ENCODE peak calls at places on chromosomes 1 and 21, in ten cellular contexts. One of them, this sample, is unnamed.
A peak's percentile ranks its signal among the peaks of the same experiment; 100 is the strongest.

GRCh38 chr1:182641561-182641960 is 37.4 kb upstream of the RGS16 start:
- DNase-seq in heart right ventricle: no peak
- DNase-seq in body of pancreas: no peak
- DNase-seq in effector memory CD4-positive, alpha-beta T cell: no peak
- DNase-seq in thoracic aorta: no peak
- DNase-seq in A673: no peak
- DNase-seq in right lobe of liver: peak; percentile 45
- DNase-seq in Panc1: no peak
- DNase-seq in tibial artery: no peak
- DNase-seq in esophagus muscularis mucosa: no peak
- DNase-seq in this sample: no peak

GRCh38 chr1:40783001-40783905 is at the start of gene KCNQ4:
- DNase-seq in body of pancreas: peak; percentile 61
- DNase-seq in esophagus muscularis mucosa: no peak
- DNase-seq in A673: peak; percentile 62
- DNase-seq in effector memory CD4-positive, alpha-beta T cell: no peak
- DNase-seq in thoracic aorta: no peak
- DNase-seq in tibial artery: peak; percentile 62
- DNase-seq in Panc1: no peak
- DNase-seq in right lobe of liver: peak; percentile 49
- DNase-seq in heart right ventricle: peak; percentile 54
- DNase-seq in this sample: no peak

GRCh38 chr1:8396912-8397406 is 79.0 kb downstream of the SLC45A1 start:
- DNase-seq in tibial artery: peak; percentile 81
- DNase-seq in esophagus muscularis mucosa: no peak
- DNase-seq in body of pancreas: no peak
- DNase-seq in A673: peak; percentile 77
- DNase-seq in right lobe of liver: no peak
- DNase-seq in heart right ventricle: no peak
- DNase-seq in effector memory CD4-positive, alpha-beta T cell: no peak
- DNase-seq in thoracic aorta: peak; percentile 49
- DNase-seq in Panc1: peak; percentile 96
- DNase-seq in this sample: no peak

GRCh38 chr1:222974496-222974895 is 159.7 kb downstream of the DISP1 start:
- DNase-seq in tibial artery: no peak
- DNase-seq in thoracic aorta: no peak
- DNase-seq in heart right ventricle: no peak
- DNase-seq in A673: no peak
- DNase-seq in esophagus muscularis mucosa: no peak
- DNase-seq in Panc1: no peak
- DNase-seq in right lobe of liver: no peak
- DNase-seq in effector memory CD4-positive, alpha-beta T cell: no peak
- DNase-seq in body of pancreas: no peak
- DNase-seq in this sample: no peak

GRCh38 chr1:118985611-118986290 is 2.4 kb downstream of the TBX15 start:
- DNase-seq in Panc1: no peak
- DNase-seq in effector memory CD4-positive, alpha-beta T cell: no peak
- DNase-seq in right lobe of liver: no peak
- DNase-seq in thoracic aorta: no peak
- DNase-seq in tibial artery: peak; percentile 59
- DNase-seq in heart right ventricle: no peak
- DNase-seq in esophagus muscularis mucosa: no peak
- DNase-seq in A673: no peak
- DNase-seq in body of pancreas: no peak
- DNase-seq in this sample: no peak

GRCh38 chr1:175555266-175555665 is 188.1 kb downstream of the TNR start:
- DNase-seq in thoracic aorta: no peak
- DNase-seq in esophagus muscularis mucosa: no peak
- DNase-seq in right lobe of liver: no peak
- DNase-seq in heart right ventricle: no peak
- DNase-seq in A673: no peak
- DNase-seq in Panc1: no peak
- DNase-seq in effector memory CD4-positive, alpha-beta T cell: no peak
- DNase-seq in tibial artery: no peak
- DNase-seq in body of pancreas: no peak
- DNase-seq in this sample: no peak

GRCh38 chr1:36542962-36543515 is 60.3 kb upstream of the CSF3R start:
- DNase-seq in A673: peak; percentile 42
- DNase-seq in heart right ventricle: no peak
- DNase-seq in right lobe of liver: no peak
- DNase-seq in tibial artery: no peak
- DNase-seq in Panc1: no peak
- DNase-seq in thoracic aorta: no peak
- DNase-seq in body of pancreas: no peak
- DNase-seq in effector memory CD4-positive, alpha-beta T cell: no peak
- DNase-seq in esophagus muscularis mucosa: no peak
- DNase-seq in this sample: no peak

GRCh38 chr1:8162168-8162567 is 136.1 kb upstream of the ERRFI1 start:
- DNase-seq in body of pancreas: no peak
- DNase-seq in Panc1: no peak
- DNase-seq in heart right ventricle: no peak
- DNase-seq in right lobe of liver: no peak
- DNase-seq in esophagus muscularis mucosa: no peak
- DNase-seq in effector memory CD4-positive, alpha-beta T cell: no peak
- DNase-seq in tibial artery: no peak
- DNase-seq in A673: no peak
- DNase-seq in thoracic aorta: no peak
- DNase-seq in this sample: no peak

GRCh38 chr1:2306151-2306978 is 78.2 kb downstream of the SKI start:
- DNase-seq in right lobe of liver: no peak
- DNase-seq in Panc1: no peak
- DNase-seq in body of pancreas: no peak
- DNase-seq in effector memory CD4-positive, alpha-beta T cell: no peak
- DNase-seq in thoracic aorta: no peak
- DNase-seq in esophagus muscularis mucosa: no peak
- DNase-seq in heart right ventricle: no peak
- DNase-seq in A673: peak; percentile 77
- DNase-seq in tibial artery: no peak
- DNase-seq in this sample: no peak

GRCh38 chr21:27572681-27573080 is 605.8 kb upstream of the ADAMTS5 start:
- DNase-seq in effector memory CD4-positive, alpha-beta T cell: no peak
- DNase-seq in heart right ventricle: no peak
- DNase-seq in tibial artery: no peak
- DNase-seq in Panc1: no peak
- DNase-seq in A673: no peak
- DNase-seq in esophagus muscularis mucosa: no peak
- DNase-seq in thoracic aorta: no peak
- DNase-seq in right lobe of liver: no peak
- DNase-seq in body of pancreas: no peak
- DNase-seq in this sample: no peak

GRCh38 chr21:29788752-29789151 is 151.0 kb downstream of the GRIK1 start:
- DNase-seq in tibial artery: no peak
- DNase-seq in heart right ventricle: no peak
- DNase-seq in thoracic aorta: no peak
- DNase-seq in Panc1: no peak
- DNase-seq in body of pancreas: no peak
- DNase-seq in right lobe of liver: no peak
- DNase-seq in A673: no peak
- DNase-seq in effector memory CD4-positive, alpha-beta T cell: no peak
- DNase-seq in esophagus muscularis mucosa: no peak
- DNase-seq in this sample: no peak
- H3K4me1 ChIP-seq in tibial artery: no peaks in the 10 kb centered on the region
- H3K4me1 ChIP-seq in heart right ventricle: no peaks in the 10 kb centered on the region
- H3K4me1 ChIP-seq in thoracic aorta: no peaks in the 10 kb centered on the region
- H3K4me1 ChIP-seq in Panc1: no peaks in the 10 kb centered on the region
- H3K4me1 ChIP-seq in body of pancreas: peaks cover 39% of the 10 kb centered on the region
- H3K4me1 ChIP-seq in right lobe of liver: no peaks in the 10 kb centered on the region
- H3K4me1 ChIP-seq in A673: peaks cover 10% of the 10 kb centered on the region
- H3K4me1 ChIP-seq in effector memory CD4-positive, alpha-beta T cell: no peaks in the 10 kb centered on the region
- H3K4me1 ChIP-seq in esophagus muscularis mucosa: no peaks in the 10 kb centered on the region
- H3K4me1 ChIP-seq in this sample: no peaks in the 10 kb centered on the region

GRCh38 chr1:50974618-50974935 is 4.5 kb downstream of the CDKN2C start:
- DNase-seq in tibial artery: no peak
- DNase-seq in right lobe of liver: no peak
- DNase-seq in thoracic aorta: no peak
- DNase-seq in body of pancreas: no peak
- DNase-seq in A673: no peak
- DNase-seq in esophagus muscularis mucosa: no peak
- DNase-seq in heart right ventricle: no peak
- DNase-seq in effector memory CD4-positive, alpha-beta T cell: no peak
- DNase-seq in Panc1: no peak
- DNase-seq in this sample: no peak
- H3K4me3 ChIP-seq in tibial artery: peak overlapping the region; percentile 96
- H3K4me3 ChIP-seq in right lobe of liver: no peak overlapping the region
- H3K4me3 ChIP-seq in thoracic aorta: no peak overlapping the region
- H3K4me3 ChIP-seq in body of pancreas: no peak overlapping the region
- H3K4me3 ChIP-seq in A673: no peak overlapping the region
- H3K4me3 ChIP-seq in esophagus muscularis mucosa: no peak overlapping the region
- H3K4me3 ChIP-seq in heart right ventricle: no peak overlapping the region
- H3K4me3 ChIP-seq in effector memory CD4-positive, alpha-beta T cell: no peak overlapping the region
- H3K4me3 ChIP-seq in Panc1: peak overlapping the region; percentile 52
- H3K4me3 ChIP-seq in this sample: peak overlapping the region; percentile 97

GRCh38 chr1:233843523-233844204 is 60.8 kb upstream of the SLC35F3 start:
- DNase-seq in A673: peak; percentile 37
- DNase-seq in effector memory CD4-positive, alpha-beta T cell: no peak
- DNase-seq in esophagus muscularis mucosa: no peak
- DNase-seq in body of pancreas: no peak
- DNase-seq in Panc1: no peak
- DNase-seq in heart right ventricle: no peak
- DNase-seq in right lobe of liver: no peak
- DNase-seq in thoracic aorta: no peak
- DNase-seq in tibial artery: no peak
- DNase-seq in this sample: no peak
- H3K4me1 ChIP-seq in A673: no peaks in the 10 kb centered on the region
- H3K4me1 ChIP-seq in effector memory CD4-positive, alpha-beta T cell: no peaks in the 10 kb centered on the region
- H3K4me1 ChIP-seq in esophagus muscularis mucosa: no peaks in the 10 kb centered on the region
- H3K4me1 ChIP-seq in body of pancreas: no peaks in the 10 kb centered on the region
- H3K4me1 ChIP-seq in Panc1: no peaks in the 10 kb centered on the region
- H3K4me1 ChIP-seq in heart right ventricle: no peaks in the 10 kb centered on the region
- H3K4me1 ChIP-seq in right lobe of liver: no peaks in the 10 kb centered on the region
- H3K4me1 ChIP-seq in thoracic aorta: no peaks in the 10 kb centered on the region
- H3K4me1 ChIP-seq in tibial artery: no peaks in the 10 kb centered on the region
- H3K4me1 ChIP-seq in this sample: no peaks in the 10 kb centered on the region

GRCh38 chr1:200374569-200375312 is 35.1 kb downstream of the ZNF281 start:
- DNase-seq in right lobe of liver: no peak
- DNase-seq in Panc1: no peak
- DNase-seq in body of pancreas: no peak
- DNase-seq in heart right ventricle: no peak
- DNase-seq in thoracic aorta: no peak
- DNase-seq in effector memory CD4-positive, alpha-beta T cell: no peak
- DNase-seq in A673: no peak
- DNase-seq in tibial artery: no peak
- DNase-seq in esophagus muscularis mucosa: no peak
- DNase-seq in this sample: no peak
- H3K4me3 ChIP-seq in right lobe of liver: no peak overlapping the region
- H3K4me3 ChIP-seq in Panc1: no peak overlapping the region
- H3K4me3 ChIP-seq in body of pancreas: no peak overlapping the region
- H3K4me3 ChIP-seq in heart right ventricle: no peak overlapping the region
- H3K4me3 ChIP-seq in thoracic aorta: no peak overlapping the region
- H3K4me3 ChIP-seq in effector memory CD4-positive, alpha-beta T cell: no peak overlapping the region
- H3K4me3 ChIP-seq in A673: no peak overlapping the region
- H3K4me3 ChIP-seq in tibial artery: no peak overlapping the region
- H3K4me3 ChIP-seq in esophagus muscularis mucosa: no peak overlapping the region
- H3K4me3 ChIP-seq in this sample: no peak overlapping the region

DNA sequence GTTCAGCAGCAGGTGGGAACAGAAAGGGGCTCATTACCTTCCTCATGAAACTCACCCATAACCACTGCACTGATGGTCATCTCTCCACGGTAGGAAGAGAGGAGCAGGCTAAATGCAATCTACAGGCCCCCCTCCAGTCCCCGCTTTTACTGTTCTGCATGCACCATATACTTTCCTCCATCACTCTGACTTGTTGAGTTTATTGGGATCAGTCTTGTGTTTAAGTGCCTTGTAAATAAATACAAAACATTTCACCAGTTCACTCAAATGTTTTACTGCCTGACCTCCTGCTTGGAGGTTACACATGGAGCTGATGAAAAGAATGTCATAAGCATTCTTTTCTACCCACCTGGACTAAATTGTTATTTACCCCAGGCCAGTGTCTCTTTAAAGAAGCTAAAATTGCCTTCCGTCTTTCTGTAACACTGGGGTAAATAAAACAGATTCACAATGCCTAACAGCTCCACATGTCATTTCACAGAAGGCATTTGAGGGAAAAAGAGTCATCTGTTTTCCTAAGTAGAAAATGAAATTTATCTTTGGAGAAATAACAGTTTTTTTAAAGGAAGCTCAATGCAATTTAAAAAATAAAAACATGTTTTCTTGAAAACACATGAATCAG is 30.7 kb downstream of the PTPN14 start:
- DNase-seq in heart right ventricle: no peak
- DNase-seq in body of pancreas: no peak
- DNase-seq in Panc1: no peak
- DNase-seq in A673: no peak
- DNase-seq in effector memory CD4-positive, alpha-beta T cell: no peak
- DNase-seq in thoracic aorta: no peak
- DNase-seq in right lobe of liver: no peak
- DNase-seq in esophagus muscularis mucosa: peak; percentile 64
- DNase-seq in tibial artery: no peak
- DNase-seq in this sample: no peak
- H3K4me1 ChIP-seq in heart right ventricle: peaks cover 58% of the 10 kb centered on the region
- H3K4me1 ChIP-seq in body of pancreas: peaks cover 19% of the 10 kb centered on the region
- H3K4me1 ChIP-seq in Panc1: peaks cover 96% of the 10 kb centered on the region
- H3K4me1 ChIP-seq in A673: peaks cover 69% of the 10 kb centered on the region
- H3K4me1 ChIP-seq in effector memory CD4-positive, alpha-beta T cell: no peaks in the 10 kb centered on the region
- H3K4me1 ChIP-seq in thoracic aorta: peaks cover 11% of the 10 kb centered on the region
- H3K4me1 ChIP-seq in right lobe of liver: no peaks in the 10 kb centered on the region
- H3K4me1 ChIP-seq in esophagus muscularis mucosa: peaks cover 69% of the 10 kb centered on the region
- H3K4me1 ChIP-seq in tibial artery: peaks cover 30% of the 10 kb centered on the region
- H3K4me1 ChIP-seq in this sample: no peaks in the 10 kb centered on the region

This sample was measured in DND-41.